ENCODE peak calls at places on chromosomes 1 and 21, in seven cellular contexts. V is tibial nerve, I is ascending aorta, J is RWPE1, E is sigmoid colon, Y is BE2C, N is HFF-Myc. L is an unnamed sample.

GRCh38 chr1:117967472-117967871 is 37.9 kb downstream of the WDR3 start:
- DNase-seq in I (no peak), N (peak; percentile 47), Y (no peak), J (peak; percentile 28), E (no peak), V (no peak), L (no peak)

GRCh38 chr1:235920596-235921375 is 54.1 kb upstream of the LYST start:
- DNase-seq in V (no peak), J (no peak), N (no peak), E (no peak), I (no peak), Y (peak; percentile 68), L (no peak)

GRCh38 chr1:50808296-50808695 is 151.8 kb downstream of the FAF1 start:
- DNase-seq in E (no peak), I (no peak), Y (no peak), J (no peak), N (no peak), V (no peak), L (no peak)

GRCh38 chr1:117606608-117607261 is 887 bp downstream of the TENT5C start:
- DNase-seq in I (no peak), E (peak; percentile 72), N (no peak), Y (no peak), J (no peak), V (no peak), L (peak; percentile 87)

GRCh38 chr1:172949096-172949495 is 101.6 kb downstream of the TNFSF18 start:
- DNase-seq in J (no peak), V (no peak), Y (no peak), N (no peak), I (no peak), E (no peak), L (no peak)

GRCh38 chr1:64163972-64164371 is 39.5 kb upstream of the UBE2U start:
- DNase-seq in J (peak; percentile 21), I (no peak), V (no peak), N (no peak), E (no peak), Y (no peak), L (no peak)

GRCh38 chr1:68057564-68057963 is 7.1 kb upstream of the DIRAS3 start:
- DNase-seq in N (no peak), J (no peak), E (no peak), Y (no peak), I (no peak), V (no peak), L (no peak)

GRCh38 chr1:150464422-150464826 is 22.8 kb upstream of the TARS2 start:
- DNase-seq in Y (peak; percentile 74), J (peak; percentile 64), N (no peak), E (peak; percentile 78), I (no peak), V (no peak), L (no peak)

GRCh38 chr1:92461364-92462097 is 25.2 kb downstream of the GFI1 start:
- DNase-seq in I (no peak), N (no peak), J (no peak), Y (no peak), V (no peak), E (no peak), L (no peak)

GRCh38 chr1:234755449-234755863 is 145.5 kb upstream of the IRF2BP2 start:
- DNase-seq in I (peak; percentile 57), N (peak; percentile 39), Y (peak; percentile 67), V (peak; percentile 83), J (no peak), E (peak; percentile 90), L (peak; percentile 89)

GRCh38 chr21:45035477-45035848 is 38.9 kb upstream of the ADARB1 start:
- DNase-seq in E (peak; percentile 33), V (no peak), J (no peak), I (no peak), Y (no peak), N (no peak), L (no peak)

GRCh38 chr1:236753554-236753953 is 41.5 kb upstream of the MTR start:
- DNase-seq in I (no peak), N (no peak), Y (peak; percentile 45), E (no peak), V (no peak), J (no peak), L (no peak)

GRCh38 chr1:63746129-63746864 is 27.5 kb upstream of the ROR1 start:
- DNase-seq in E (no peak), N (peak; percentile 47), Y (no peak), I (no peak), V (no peak), J (peak; percentile 15), L (peak; percentile 62)

DNA sequence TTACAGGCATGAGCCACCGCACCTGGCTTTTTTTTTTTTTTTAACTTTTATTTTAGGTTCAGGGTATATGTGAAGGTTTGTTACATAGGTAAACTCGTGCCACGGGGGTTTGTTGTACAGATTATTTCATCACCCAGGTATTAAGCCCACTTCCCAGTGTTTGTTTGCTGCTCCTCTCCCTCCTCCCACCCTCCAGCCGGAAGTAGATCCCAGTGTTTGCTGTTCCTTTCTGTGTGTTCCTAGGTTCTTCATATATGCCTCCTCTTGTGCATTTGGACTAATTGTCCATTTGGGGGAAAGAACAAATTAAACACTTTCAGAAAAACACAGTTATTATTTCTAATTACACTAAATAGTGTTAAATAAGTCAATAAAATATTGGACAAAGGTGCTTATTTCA is 1.1 kb upstream of the SLC2A7 start:
- DNase-seq in I (no peak), V (no peak), N (no peak), Y (no peak), J (no peak), E (no peak), L (no peak)
- TF ChIP-seq CTCF in I (no peak), V (no peak), N (no peak), Y (no peak), J (no peak), E (no peak), L (no peak)

DNA sequence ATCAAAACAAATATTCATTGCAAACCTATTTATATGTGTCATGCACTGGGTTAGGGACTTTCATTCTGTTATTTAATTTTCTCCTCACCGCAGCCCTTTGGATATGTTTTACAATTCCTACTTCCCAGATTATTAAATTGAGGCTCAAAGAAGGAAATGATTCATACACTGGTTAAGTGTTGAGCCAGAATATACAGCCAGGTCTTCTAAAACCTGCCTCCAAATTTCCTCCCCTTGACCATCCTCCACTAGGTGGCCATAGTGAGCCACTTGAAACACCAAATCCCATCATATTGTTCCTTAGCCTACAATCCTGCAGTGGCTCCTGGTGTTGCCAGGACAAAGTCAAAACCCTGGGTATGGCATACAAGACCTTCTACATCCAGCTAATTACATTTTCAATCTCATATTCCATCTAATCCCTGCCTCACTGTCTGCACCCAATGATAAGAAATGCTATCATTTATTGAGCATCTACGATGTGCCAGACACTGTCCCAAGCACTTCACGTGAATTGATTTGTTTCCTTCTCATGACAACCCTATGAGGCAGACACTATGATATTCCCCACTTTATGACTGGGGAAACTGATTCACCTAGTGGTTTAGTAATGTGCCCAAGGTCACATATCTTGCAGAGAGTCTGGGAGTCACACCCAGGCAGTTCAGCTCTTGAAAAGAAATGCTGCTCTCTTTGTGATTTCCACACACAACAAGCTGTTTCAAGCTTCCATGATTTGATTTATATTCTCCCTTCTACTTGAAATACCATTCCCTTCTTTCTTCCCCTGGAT is 23.6 kb upstream of the KIRREL1 start:
- DNase-seq in E (peak; percentile 70), J (peak; percentile 78), I (no peak), N (peak; percentile 90), V (no peak), Y (peak; percentile 38), L (no peak)
- TF ChIP-seq CTCF in E (peak; percentile 68), J (peak; percentile 74), I (peak; percentile 78), N (peak; percentile 97), V (peak; percentile 73), Y (peak; percentile 73), L (peak; percentile 61)

GRCh38 chr21:36087362-36088138 is 17.7 kb downstream of the CBR1 start:
- DNase-seq in N (no peak), Y (no peak), E (no peak), V (no peak), I (no peak), J (no peak), L (no peak)
- TF ChIP-seq CTCF in N (peak; percentile 37), Y (peak; percentile 37), E (no peak), V (no peak), I (no peak), J (no peak), L (no peak)

GRCh38 chr1:38848069-38848468 is 11.5 kb downstream of the RRAGC start:
- DNase-seq in I (no peak), E (no peak), N (no peak), Y (no peak), J (no peak), V (no peak), L (no peak)

GRCh38 chr1:38840281-38840680 is 19.3 kb downstream of the RRAGC start:
- DNase-seq in N (no peak), J (no peak), Y (no peak), V (no peak), I (no peak), E (no peak), L (no peak)

GRCh38 chr1:38846210-38846609 is 13.4 kb downstream of the RRAGC start:
- DNase-seq in E (no peak), I (no peak), V (no peak), J (no peak), N (no peak), Y (no peak), L (no peak)
- TF ChIP-seq CTCF in E (no peak), I (no peak), V (no peak), J (no peak), N (no peak), Y (no peak), L (no peak)

DNA sequence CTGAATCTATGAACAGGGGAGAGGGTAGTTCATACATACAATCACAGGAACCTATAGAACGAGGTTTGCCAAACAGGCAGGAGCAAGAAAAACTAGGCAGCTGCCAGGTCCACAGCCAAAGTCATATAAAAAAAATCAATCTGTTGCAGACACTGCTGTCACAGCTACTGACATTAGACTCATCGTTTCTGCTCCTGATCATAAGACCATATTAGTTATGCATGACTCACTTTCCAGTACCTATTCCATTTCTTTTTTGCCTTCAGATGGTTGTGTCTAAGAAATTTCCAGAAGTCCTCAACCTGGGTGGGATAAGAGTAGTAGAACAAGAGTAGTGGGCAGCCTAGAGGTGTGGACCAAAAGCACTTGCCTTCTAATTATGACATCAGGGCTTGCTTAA is 323.3 kb upstream of the SGIP1 start:
- DNase-seq in Y (no peak), N (no peak), I (no peak), J (no peak), E (no peak), V (no peak), L (no peak)
- TF ChIP-seq CTCF in Y (no peak), N (no peak), I (no peak), J (no peak), E (no peak), V (no peak), L (no peak)

GRCh38 chr1:157773723-157774350 is 3.1 kb downstream of the FCRL2 start:
- DNase-seq in Y (no peak), N (no peak), I (no peak), J (no peak), V (no peak), E (no peak), L (no peak)
- TF ChIP-seq CTCF in Y (peak; percentile 9), N (peak; percentile 10), I (no peak), J (no peak), V (no peak), E (no peak), L (peak; percentile 8)

DNA sequence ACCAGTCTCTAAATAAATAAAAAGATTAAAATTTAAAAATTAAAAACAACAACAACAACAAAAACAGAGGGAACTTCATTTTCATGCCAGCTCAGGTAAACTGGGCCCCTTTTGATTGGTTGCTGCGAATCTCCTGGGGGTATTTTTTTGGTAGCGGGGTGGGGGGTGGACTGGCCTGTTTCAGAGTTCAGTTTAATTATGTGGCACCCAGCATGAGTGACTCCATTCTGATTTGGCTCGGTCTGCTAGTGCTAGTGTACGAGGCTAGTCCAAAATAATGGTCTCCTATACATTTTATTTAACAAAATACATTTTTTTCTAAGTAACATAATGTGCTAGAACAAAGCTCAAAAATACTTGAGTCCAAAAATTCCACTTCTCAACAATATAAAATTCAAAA is 18.2 kb downstream of the PDIK1L start:
- DNase-seq in N (no peak), Y (no peak), J (no peak), I (no peak), E (no peak), V (no peak), L (no peak)
- TF ChIP-seq CTCF in N (no peak), Y (no peak), J (no peak), I (no peak), E (no peak), V (no peak), L (no peak)

L was measured in kidney.